ENCODE peak calls at places on chromosomes 1 and 21, in four cellular contexts. H is sigmoid colon; U is Panc1; N is activated naive CD4-positive, alpha-beta T cell. L is an unnamed sample.

GRCh38 chr1:23718482-23718881 is 24.8 kb upstream of the ELOA start:
- DNase-seq in H (no peak), U (peak), N (no peak), L (no peak)

GRCh38 chr1:17207966-17208418 is 3.1 kb downstream of the PADI1 start:
- DNase-seq in U (peak), H (no peak), N (no peak), L (no peak)

GRCh38 chr21:17523007-17523451 is 10.2 kb downstream of the CXADR start:
- DNase-seq in U (no peak), H (no peak), N (no peak), L (no peak)

GRCh38 chr1:94803517-94804441 is 16.4 kb upstream of the SLC44A3 start:
- DNase-seq in H (peak), N (no peak), U (no peak), L (no peak)

GRCh38 chr1:59107516-59107915 is 189.4 kb upstream of the FGGY start:
- DNase-seq in N (no peak), U (no peak), H (peak), L (no peak)

GRCh38 chr1:236741757-236742156 is 53.3 kb upstream of the MTR start:
- DNase-seq in H (no peak), U (no peak), N (no peak), L (no peak)

GRCh38 chr1:53339736-53340385 is 12.0 kb upstream of the LRP8 start:
- DNase-seq in U (no peak), N (no peak), H (no peak), L (no peak)

GRCh38 chr1:187817782-187818181 is 989.0 kb downstream of the PLA2G4A start:
- DNase-seq in H (no peak), N (no peak), U (no peak), L (no peak)

GRCh38 chr1:234934611-234935033 is 194.0 kb downstream of the TOMM20 start:
- DNase-seq in U (no peak), H (no peak), N (no peak), L (no peak)

GRCh38 chr1:227940791-227941241 is 6.9 kb downstream of the WNT9A start:
- DNase-seq in U (no peak), N (no peak), H (peak), L (no peak)

GRCh38 chr1:58590019-58590418 is 13.0 kb upstream of the TACSTD2 start:
- DNase-seq in U (no peak), N (no peak), H (no peak), L (no peak)

GRCh38 chr21:33230518-33231324 is 983 bp downstream of the IFNAR2 start:
- DNase-seq in N (no peak), U (no peak), H (peak), L (peak)

GRCh38 chr1:150902751-150903150 is 15.8 kb downstream of the CTXND2 start:
- DNase-seq in N (no peak), U (no peak), H (no peak), L (no peak)

GRCh38 chr1:5844442-5844841 is 147.8 kb downstream of the NPHP4 start:
- DNase-seq in H (no peak), U (no peak), N (no peak), L (no peak)

GRCh38 chr1:174769961-174770549 is 229.7 kb upstream of the CACYBP start:
- DNase-seq in N (no peak), H (no peak), U (peak), L (no peak)

GRCh38 chr1:36771678-36772284 is 262.5 kb downstream of the GRIK3 start:
- DNase-seq in N (no peak), U (no peak), H (peak), L (no peak)

GRCh38 chr1:41811051-41811795 is 107.5 kb downstream of the HIVEP3 start:
- DNase-seq in U (no peak), H (no peak), N (no peak), L (no peak)

GRCh38 chr1:29713857-29714256 is 477.5 kb downstream of the PTPRU start:
- DNase-seq in U (no peak), N (no peak), H (no peak), L (no peak)

GRCh38 chr1:153527023-153527724 is 8.6 kb downstream of the S100A6 start:
- DNase-seq in N (no peak), U (no peak), H (no peak), L (no peak)

GRCh38 chr1:169117599-169117998 is 11.1 kb downstream of the ATP1B1 start:
- DNase-seq in U (no peak), N (no peak), H (no peak), L (no peak)

GRCh38 chr21:42164064-42164789 is 54.7 kb upstream of the ABCG1 start:
- DNase-seq in H (peak), N (no peak), U (no peak), L (peak)

GRCh38 chr21:38803075-38803474 is 2.7 kb upstream of the ETS2 start:
- DNase-seq in N (no peak), H (no peak), U (no peak), L (no peak)

GRCh38 chr1:199510314-199510713 is 517.2 kb upstream of the NR5A2 start:
- DNase-seq in U (no peak), N (no peak), H (no peak), L (no peak)

GRCh38 chr21:38136201-38136600 is 120.6 kb upstream of the KCNJ15 start:
- DNase-seq in U (no peak), H (no peak), N (no peak), L (no peak)

GRCh38 chr1:172154571-172154970 is 265.9 kb upstream of the C1orf105 start:
- DNase-seq in N (no peak), H (no peak), U (peak), L (no peak)

GRCh38 chr1:218674280-218674773 is 329.2 kb downstream of the TGFB2 start:
- DNase-seq in N (no peak), H (no peak), U (no peak), L (no peak)

GRCh38 chr1:115224636-115225035 is 113.4 kb downstream of the NGF start:
- DNase-seq in N (no peak), U (no peak), H (no peak), L (no peak)

GRCh38 chr1:173405758-173406344 is 71.3 kb upstream of the PRDX6 start:
- DNase-seq in U (no peak), N (no peak), H (no peak), L (no peak)

GRCh38 chr1:30635386-30635975 is 87.9 kb downstream of the MATN1 start:
- DNase-seq in N (no peak), U (no peak), H (peak), L (no peak)

GRCh38 chr1:21931171-21932093 is 5.7 kb downstream of the HSPG2 start:
- DNase-seq in H (peak), U (no peak), N (no peak), L (no peak)

GRCh38 chr21:16587141-16587570 is 857.4 kb downstream of the USP25 start:
- DNase-seq in H (peak), N (no peak), U (peak), L (no peak)

GRCh38 chr1:15279576-15280230 is 32.7 kb downstream of the FHAD1 start:
- DNase-seq in U (no peak), N (no peak), H (no peak), L (no peak)

GRCh38 chr1:119626841-119627240 is 21.2 kb downstream of the ZNF697 start:
- DNase-seq in H (peak), N (no peak), U (no peak), L (no peak)

GRCh38 chr1:93148001-93148400 is 32.2 kb downstream of the TMED5 start:
- DNase-seq in H (no peak), N (no peak), U (no peak), L (no peak)

GRCh38 chr1:63148825-63149645 is 173.3 kb upstream of the FOXD3 start:
- DNase-seq in U (peak), H (no peak), N (no peak), L (no peak)

GRCh38 chr21:44304846-44305245 is 5.0 kb downstream of the PFKL start:
- DNase-seq in U (no peak), H (no peak), N (no peak), L (peak)

GRCh38 chr1:93171549-93172050 is 8.6 kb downstream of the TMED5 start:
- DNase-seq in N (no peak), H (no peak), U (no peak), L (no peak)